ENCODE peak calls at places on chromosomes 11 and 22, in ten cellular contexts. H, K, G, L, M, C, O, V, J and W are unnamed samples.

GRCh38 chr22:33110562-33111163 is 52.5 kb upstream of the SYN3 start:
- DNase-seq in H (no peak), K (no peak), G (no peak), L (no peak), M (no peak), C (no peak), O (no peak), V (no peak), J (no peak), W (no peak)

GRCh38 chr11:66268953-66269906 is 791 bp downstream of the RAB1B start:
- DNase-seq in H (peak; percentile 70), K (peak; percentile 30), G (no peak), L (peak; percentile 67), M (no peak), C (no peak), O (peak; percentile 47), V (peak; percentile 48), J (peak; percentile 83), W (peak; percentile 50)

GRCh38 chr11:112579282-112579681 is 318.6 kb upstream of the PLET1 start:
- DNase-seq in H (no peak), K (no peak), G (no peak), L (peak; percentile 27), M (no peak), C (no peak), O (no peak), V (no peak), J (no peak), W (no peak)

GRCh38 chr22:32737811-32738210 is 63.7 kb upstream of the TIMP3 start:
- DNase-seq in H (no peak), K (peak; percentile 66), G (no peak), L (no peak), M (no peak), C (no peak), O (no peak), V (peak; percentile 23), J (no peak), W (no peak)

GRCh38 chr11:30364139-30364875 is 41.4 kb downstream of the ARL14EP start:
- DNase-seq in H (no peak), K (no peak), G (no peak), L (no peak), M (no peak), C (no peak), O (no peak), V (no peak), J (no peak), W (no peak)

GRCh38 chr22:48258108-48258705 is 1495.8 kb downstream of the TBC1D22A start:
- DNase-seq in H (no peak), K (no peak), G (no peak), L (no peak), M (no peak), C (no peak), O (no peak), V (no peak), J (no peak), W (no peak)

GRCh38 chr11:115550291-115551059 is 46.3 kb upstream of the CADM1 start:
- DNase-seq in H (no peak), K (no peak), G (no peak), L (no peak), M (no peak), C (no peak), O (no peak), V (no peak), J (peak; percentile 76), W (no peak)

GRCh38 chr11:119671561-119672015 is 57.4 kb downstream of the NECTIN1 start:
- DNase-seq in H (no peak), K (peak; percentile 58), G (no peak), L (no peak), M (no peak), C (no peak), O (peak; percentile 57), V (peak; percentile 55), J (no peak), W (peak; percentile 4)

GRCh38 chr11:110091995-110092576 is 1.1 kb upstream of the ZC3H12C start:
- DNase-seq in H (no peak), K (no peak), G (no peak), L (peak; percentile 31), M (no peak), C (no peak), O (no peak), V (no peak), J (no peak), W (no peak)

GRCh38 chr11:110094298-110095073 is 1.3 kb downstream of the ZC3H12C start:
- DNase-seq in H (no peak), K (no peak), G (no peak), L (no peak), M (no peak), C (no peak), O (no peak), V (no peak), J (no peak), W (no peak)

GRCh38 chr11:110093407-110094297 is 460 bp downstream of the ZC3H12C start:
- DNase-seq in H (peak; percentile 84), K (no peak), G (no peak), L (peak; percentile 73), M (peak; percentile 69), C (no peak), O (peak; percentile 80), V (peak; percentile 51), J (peak; percentile 88), W (peak; percentile 31)

GRCh38 chr11:110090466-110091026 is 2.6 kb upstream of the ZC3H12C start:
- DNase-seq in H (no peak), K (no peak), G (no peak), L (no peak), M (no peak), C (no peak), O (no peak), V (no peak), J (no peak), W (no peak)

GRCh38 chr11:110092577-110093406 is at the start of gene ZC3H12C:
- DNase-seq in H (peak; percentile 97), K (peak; percentile 70), G (no peak), L (peak; percentile 97), M (peak; percentile 86), C (no peak), O (peak; percentile 90), V (peak; percentile 90), J (peak; percentile 93), W (peak; percentile 75)
- TF ChIP-seq CTCF in H (peak; percentile 73), K (peak; percentile 7), G (no peak), L (peak; percentile 53), M (peak; percentile 27), C (peak; percentile 17), O (peak; percentile 43), V (peak; percentile 81), J (peak; percentile 34), W (peak; percentile 56)

GRCh38 chr11:46390331-46391171 is 1.0 kb downstream of the CHRM4 start:
- DNase-seq in H (no peak), K (no peak), G (no peak), L (peak; percentile 64), M (no peak), C (no peak), O (no peak), V (no peak), J (no peak), W (no peak)

GRCh38 chr11:46388619-46389449 is 2.7 kb downstream of the CHRM4 start:
- DNase-seq in H (no peak), K (no peak), G (no peak), L (no peak), M (no peak), C (peak; percentile 94), O (no peak), V (no peak), J (no peak), W (no peak)

GRCh38 chr11:46391186-46391577 is 394 bp downstream of the CHRM4 start:
- DNase-seq in H (no peak), K (no peak), G (no peak), L (no peak), M (no peak), C (no peak), O (no peak), V (no peak), J (no peak), W (no peak)

GRCh38 chr11:46387919-46388618 is 3.5 kb downstream of the CHRM4 start:
- DNase-seq in H (no peak), K (no peak), G (no peak), L (peak; percentile 54), M (no peak), C (no peak), O (peak; percentile 41), V (no peak), J (no peak), W (no peak)

DNA sequence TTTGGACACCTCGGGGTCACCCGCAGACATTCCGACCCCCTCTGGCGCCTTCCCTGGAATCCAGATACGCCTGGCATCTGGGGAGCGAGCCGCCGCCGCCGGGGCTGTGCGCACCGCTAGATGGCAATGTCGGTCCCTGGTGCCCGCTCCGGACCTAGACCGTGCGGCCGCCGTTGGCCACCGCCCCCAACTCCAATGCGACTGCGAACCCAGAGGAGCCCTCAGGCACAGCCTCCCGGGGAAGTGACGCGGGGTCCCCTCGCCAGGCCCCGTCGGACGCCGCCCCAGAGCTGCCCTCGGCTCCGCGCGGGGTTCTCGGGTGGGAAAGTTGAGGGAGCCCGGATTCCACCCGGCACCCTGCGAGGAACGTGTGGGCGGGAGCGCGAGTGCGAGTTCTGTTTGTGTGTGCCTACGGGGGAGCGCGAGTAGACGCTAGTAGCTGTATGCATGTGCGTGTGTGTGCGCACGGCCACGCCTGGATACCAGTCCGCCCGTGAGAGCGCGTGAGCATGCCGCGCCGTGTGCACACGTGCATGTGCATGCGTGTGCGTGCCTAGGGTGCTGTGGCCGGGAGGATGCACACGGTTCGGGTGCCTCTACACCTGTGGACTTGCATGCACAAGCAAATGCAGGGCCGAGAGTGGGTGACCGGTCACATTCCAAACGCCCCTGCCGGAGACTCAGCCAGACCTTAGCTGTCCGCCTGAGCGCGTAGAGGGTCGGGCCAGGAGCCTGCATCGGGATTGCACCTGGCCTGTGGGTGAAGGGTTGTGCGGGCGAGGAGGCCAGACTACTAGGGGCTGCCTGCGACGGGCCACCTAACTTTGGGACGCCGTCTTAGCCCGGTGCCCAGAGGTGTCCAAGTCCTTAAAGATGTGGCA is 1.9 kb downstream of the CHRM4 start:
- DNase-seq in H (peak; percentile 88), K (no peak), G (no peak), L (peak; percentile 94), M (peak; percentile 75), C (peak; percentile 85), O (peak; percentile 68), V (peak; percentile 46), J (peak; percentile 88), W (peak; percentile 51)
- TF ChIP-seq CTCF in H (peak; percentile 90), K (peak; percentile 74), G (peak; percentile 58), L (peak; percentile 100), M (peak; percentile 93), C (peak; percentile 73), O (peak; percentile 79), V (peak; percentile 91), J (peak; percentile 69), W (peak; percentile 92)

GRCh38 chr22:27825174-27825573 is 23.6 kb upstream of the MN1 start:
- DNase-seq in H (peak; percentile 16), K (no peak), G (no peak), L (no peak), M (no peak), C (no peak), O (no peak), V (no peak), J (no peak), W (no peak)
- TF ChIP-seq CTCF in H (peak; percentile 23), K (peak; percentile 70), G (no peak), L (peak; percentile 59), M (peak; percentile 54), C (peak; percentile 12), O (peak; percentile 44), V (peak; percentile 16), J (no peak), W (peak; percentile 73)

DNA sequence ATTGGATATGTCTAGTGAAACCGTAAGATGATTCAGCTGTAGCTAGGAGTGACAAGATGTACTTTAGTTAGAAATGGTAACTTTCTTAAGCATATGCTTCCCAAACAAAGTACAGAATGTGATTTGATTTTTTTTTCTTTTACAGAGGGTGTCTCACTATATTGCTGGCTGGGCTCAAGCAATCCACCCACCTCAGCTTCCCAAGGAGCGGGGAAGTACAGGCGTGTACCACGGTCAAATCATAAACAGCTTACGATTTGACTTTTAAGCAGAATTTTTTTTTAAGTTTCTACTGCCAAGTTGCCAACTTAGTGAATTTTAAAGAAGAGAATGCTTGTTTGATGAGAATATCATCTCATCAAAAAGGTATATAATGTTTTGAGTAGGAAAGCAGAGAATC is 34.0 kb upstream of the USP47 start:
- DNase-seq in H (no peak), K (no peak), G (no peak), L (no peak), M (no peak), C (no peak), O (no peak), V (no peak), J (no peak), W (no peak)
- TF ChIP-seq CTCF in H (no peak), K (no peak), G (no peak), L (no peak), M (no peak), C (no peak), O (no peak), V (no peak), J (no peak), W (no peak)